ENCODE peak calls at places on chromosomes 7 and 10, in seven cellular contexts. V is fibroblast of pulmonary artery; C is PC-9; E is PC-3; H is NCI-H2171 treated with DMSO at 0.1 percent for 48 hours; S is cardiac muscle cell; D is CD4-positive, CD25-positive, alpha-beta regulatory T cell. Z is an unnamed sample.

GRCh38 chr7:22173884-22174573 is 182.9 kb downstream of the RAPGEF5 start:
- DNase-seq in S (no peak), D (no peak), V (no peak), H (no peak), E (peak), C (peak), Z (no peak)

GRCh38 chr10:118952493-118953295 is 76.8 kb upstream of the NANOS1 start:
- DNase-seq in E (no peak), H (no peak), S (no peak), D (no peak), C (no peak), V (no peak), Z (no peak)

GRCh38 chr10:56585447-56586171 is 224.6 kb upstream of the ZWINT start:
- DNase-seq in H (no peak), S (no peak), D (no peak), E (no peak), V (no peak), C (no peak), Z (no peak)

GRCh38 chr7:110522751-110523200 is 568.2 kb upstream of the LRRN3 start:
- DNase-seq in D (no peak), E (peak), S (no peak), H (peak), C (peak), V (no peak), Z (no peak)

GRCh38 chr7:92368741-92369140 is 78.5 kb upstream of the GATAD1 start:
- DNase-seq in C (no peak), V (no peak), S (no peak), D (no peak), H (no peak), E (no peak), Z (no peak)

GRCh38 chr7:37467017-37467416 is 18.4 kb upstream of the ELMO1 start:
- DNase-seq in E (no peak), S (no peak), V (no peak), D (no peak), H (no peak), C (no peak), Z (no peak)

GRCh38 chr10:128047337-128047736 is 78.9 kb downstream of the MKI67 start:
- DNase-seq in V (peak), H (no peak), D (peak), S (peak), C (peak), E (peak), Z (no peak)

GRCh38 chr10:107576746-107577145 is 412.2 kb upstream of the SORCS1 start:
- DNase-seq in C (no peak), E (peak), V (no peak), D (no peak), S (no peak), H (peak), Z (no peak)

GRCh38 chr10:29610876-29611647 is 23.7 kb downstream of the SVIL start:
- DNase-seq in C (no peak), V (no peak), E (no peak), S (no peak), H (no peak), D (no peak), Z (no peak)

GRCh38 chr7:155584261-155584660 is 37.9 kb upstream of the CNPY1 start:
- DNase-seq in E (no peak), S (no peak), H (no peak), C (no peak), V (no peak), D (no peak), Z (no peak)

GRCh38 chr7:80883188-80884025 is 35.4 kb downstream of the SEMA3C start:
- DNase-seq in H (no peak), S (peak), C (peak), E (peak), D (no peak), V (peak), Z (no peak)

GRCh38 chr7:101201695-101202602 is 1.1 kb upstream of the MOGAT3 start:
- DNase-seq in D (no peak), V (no peak), C (no peak), H (no peak), S (peak), E (no peak), Z (no peak)

Z was measured in hypothalamus.